ENCODE peak calls at places on chromosome 19, in ten cellular contexts. I is endothelial cell, Z is choroid plexus epithelial cell, H is fibroblast of lung, T is cardiac fibroblast, R is kidney, A is tibial nerve, Q is GM23338, J is AG04450, S is right lobe of liver. W is an unnamed sample.

GRCh38 chr19:6440905-6441304 is 7.3 kb upstream of the SLC25A41 start:
- DNase-seq in Q (no peak), Z (no peak), S (no peak), R (no peak), J (no peak), H (no peak), I (no peak), A (no peak), T (no peak), W (no peak)

GRCh38 chr19:15631817-15632216 is 8.9 kb upstream of the CYP4F3 start:
- DNase-seq in A (no peak), S (peak), T (peak), I (no peak), Q (peak), H (no peak), J (no peak), Z (peak), R (no peak), W (no peak)

GRCh38 chr19:7900931-7901330 is 2.7 kb upstream of the MAP2K7 start:
- DNase-seq in R (no peak), Q (no peak), T (no peak), I (no peak), Z (no peak), S (no peak), H (no peak), J (no peak), A (no peak), W (no peak)

GRCh38 chr19:49333426-49334288 is 1.5 kb upstream of the CD37 start:
- DNase-seq in T (no peak), I (no peak), R (peak), J (no peak), Z (no peak), S (peak), Q (no peak), H (no peak), A (no peak), W (peak)

GRCh38 chr19:8655340-8655709 is 24.9 kb downstream of the NFILZ start:
- DNase-seq in A (no peak), H (no peak), Z (no peak), I (no peak), R (no peak), J (no peak), Q (no peak), T (no peak), S (no peak), W (no peak)

GRCh38 chr19:45254044-45254531 is 3.0 kb downstream of the MARK4 start:
- DNase-seq in Q (peak), S (no peak), I (no peak), J (no peak), H (no peak), R (no peak), Z (no peak), T (no peak), A (no peak), W (no peak)

GRCh38 chr19:49506575-49507105 is 5.8 kb upstream of the FCGRT start:
- DNase-seq in Z (peak), T (peak), S (peak), R (no peak), Q (peak), H (no peak), I (peak), J (no peak), A (peak), W (peak)

GRCh38 chr19:50513746-50514345 is at the start of gene ASPDH:
- DNase-seq in R (peak), T (no peak), Q (no peak), J (no peak), A (no peak), Z (no peak), I (no peak), S (no peak), H (no peak), W (peak)

GRCh38 chr19:13629687-13630357 is 123.5 kb upstream of the CACNA1A start:
- DNase-seq in J (no peak), H (peak), A (no peak), T (peak), Q (no peak), R (no peak), I (no peak), Z (peak), S (no peak), W (no peak)

GRCh38 chr19:45152504-45153338 is 8.1 kb downstream of the NKPD1 start:
- DNase-seq in T (peak), J (no peak), A (peak), R (no peak), H (peak), Z (peak), I (no peak), Q (peak), S (no peak), W (peak)

GRCh38 chr19:47781590-47782318 is 3.3 kb downstream of the SELENOW start:
- DNase-seq in R (no peak), T (peak), J (no peak), H (no peak), Z (peak), Q (no peak), I (no peak), S (peak), A (peak), W (no peak)

GRCh38 chr19:43674630-43674982 is 4.6 kb upstream of the PLAUR start:
- DNase-seq in T (peak), Z (peak), R (no peak), I (no peak), S (no peak), H (peak), J (no peak), A (no peak), Q (no peak), W (no peak)

GRCh38 chr19:33152178-33152577 is 20.3 kb downstream of the WDR88 start:
- DNase-seq in J (no peak), A (no peak), H (peak), Z (peak), I (no peak), R (no peak), S (no peak), Q (no peak), T (peak), W (no peak)

GRCh38 chr19:29680447-29680846 is 15.2 kb downstream of the PLEKHF1 start:
- DNase-seq in J (no peak), I (no peak), S (no peak), R (peak), T (no peak), Q (no peak), H (no peak), Z (no peak), A (no peak), W (peak)

GRCh38 chr19:16548956-16549355 is 6.7 kb upstream of the CHERP start:
- DNase-seq in J (no peak), H (no peak), R (no peak), S (no peak), T (no peak), Q (no peak), Z (no peak), I (no peak), A (no peak), W (no peak)

GRCh38 chr19:45791744-45792481 is 732 bp downstream of the DMWD start:
- DNase-seq in S (no peak), R (peak), I (no peak), J (no peak), Z (no peak), H (no peak), T (no peak), Q (no peak), A (no peak), W (no peak)

GRCh38 chr19:13023666-13024065 is 28.4 kb downstream of the NFIX start:
- DNase-seq in J (no peak), I (no peak), Z (no peak), H (peak), R (no peak), Q (no peak), T (peak), S (no peak), A (no peak), W (no peak)

GRCh38 chr19:1133471-1133929 is 29.7 kb downstream of the GPX4 start:
- DNase-seq in R (no peak), Q (peak), A (no peak), H (no peak), T (no peak), J (no peak), Z (no peak), S (no peak), I (no peak), W (peak)

GRCh38 chr19:36049080-36049698 is 4.9 kb downstream of the THAP8 start:
- DNase-seq in H (no peak), R (no peak), Z (no peak), Q (no peak), T (peak), A (no peak), S (no peak), I (no peak), J (no peak), W (no peak)

GRCh38 chr19:8334458-8335342 is 8.4 kb downstream of the KANK3 start:
- DNase-seq in R (no peak), Q (peak), I (peak), H (peak), S (peak), A (no peak), J (no peak), T (peak), Z (peak), W (peak)

GRCh38 chr19:58582985-58583384 is 9.8 kb upstream of the MZF1 start:
- DNase-seq in J (no peak), Z (no peak), A (no peak), I (no peak), T (no peak), Q (no peak), H (no peak), R (peak), S (peak), W (no peak)

GRCh38 chr19:43779147-43779819 is 1.5 kb downstream of the KCNN4 start:
- DNase-seq in Q (no peak), R (peak), I (no peak), S (no peak), T (no peak), H (no peak), J (no peak), A (no peak), Z (no peak), W (peak)

GRCh38 chr19:13026478-13026999 is 31.3 kb downstream of the NFIX start:
- DNase-seq in Z (no peak), H (peak), A (no peak), J (no peak), Q (no peak), I (no peak), R (no peak), S (no peak), T (peak), W (no peak)

GRCh38 chr19:50723069-50723468 is at the start of gene CLEC11A:
- DNase-seq in Q (peak), A (peak), S (no peak), T (peak), I (no peak), H (peak), R (peak), J (peak), Z (peak), W (no peak)

GRCh38 chr19:42613666-42614065 is 18.9 kb upstream of the CEACAM8 start:
- DNase-seq in S (no peak), T (no peak), J (no peak), Z (no peak), R (no peak), H (no peak), A (no peak), I (no peak), Q (no peak), W (no peak)

GRCh38 chr19:52140077-52140710 is 456 bp upstream of the ZNF616 start:
- DNase-seq in Z (no peak), R (no peak), S (no peak), I (no peak), Q (no peak), J (no peak), H (no peak), T (no peak), A (peak), W (no peak)

GRCh38 chr19:47302249-47302648 is 7.4 kb upstream of the C5AR1 start:
- DNase-seq in H (no peak), Z (no peak), Q (no peak), T (no peak), J (no peak), S (no peak), A (no peak), I (no peak), R (no peak), W (no peak)

GRCh38 chr19:3981736-3982681 is 3.3 kb downstream of the EEF2 start:
- DNase-seq in Q (no peak), J (no peak), S (no peak), A (no peak), T (no peak), H (no peak), R (no peak), Z (peak), I (no peak), W (no peak)
- TF ChIP-seq CTCF in Q (no peak), J (no peak), S (no peak), A (no peak), T (no peak), H (no peak), R (no peak), Z (no peak), I (no peak), W (no peak)

GRCh38 chr19:57152921-57153320 is 7.9 kb upstream of the ZIM3 start:
- DNase-seq in S (no peak), A (no peak), J (no peak), I (no peak), Q (no peak), H (no peak), R (no peak), Z (no peak), T (no peak), W (no peak)
- TF ChIP-seq CTCF in S (no peak), A (no peak), J (no peak), I (no peak), Q (no peak), H (no peak), R (no peak), Z (no peak), T (no peak), W (no peak)

GRCh38 chr19:18401580-18402112 is 4.2 kb upstream of the LRRC25 start:
- DNase-seq in Q (peak), R (peak), Z (peak), S (peak), I (peak), H (peak), J (no peak), A (peak), T (peak), W (peak)

GRCh38 chr19:18399008-18399407 is 1.6 kb upstream of the LRRC25 start:
- DNase-seq in R (peak), T (peak), S (peak), J (no peak), H (peak), A (peak), I (no peak), Q (no peak), Z (peak), W (no peak)

GRCh38 chr19:18396471-18397241 is 766 bp downstream of the LRRC25 start:
- DNase-seq in S (peak), H (no peak), R (no peak), T (no peak), Z (no peak), J (no peak), A (no peak), Q (no peak), I (no peak), W (no peak)

GRCh38 chr19:18393836-18394235 is 3.6 kb downstream of the LRRC25 start:
- DNase-seq in J (no peak), Q (no peak), H (no peak), I (no peak), A (no peak), T (no peak), R (no peak), S (peak), Z (no peak), W (peak)

GRCh38 chr19:18397242-18398202 is at the start of gene LRRC25:
- DNase-seq in Z (no peak), H (no peak), Q (peak), A (peak), J (no peak), R (peak), T (no peak), I (no peak), S (peak), W (peak)
- TF ChIP-seq CTCF in Z (no peak), H (no peak), Q (no peak), A (no peak), J (no peak), R (no peak), T (no peak), I (no peak), S (no peak), W (no peak)

GRCh38 chr19:11365557-11366117 is 8.8 kb upstream of the SWSAP1 start:
- DNase-seq in Z (no peak), J (no peak), Q (no peak), H (no peak), R (no peak), S (no peak), I (no peak), A (no peak), T (no peak), W (no peak)
- TF ChIP-seq CTCF in Z (no peak), J (no peak), Q (no peak), H (no peak), R (no peak), S (no peak), I (no peak), A (no peak), T (no peak), W (no peak)

DNA sequence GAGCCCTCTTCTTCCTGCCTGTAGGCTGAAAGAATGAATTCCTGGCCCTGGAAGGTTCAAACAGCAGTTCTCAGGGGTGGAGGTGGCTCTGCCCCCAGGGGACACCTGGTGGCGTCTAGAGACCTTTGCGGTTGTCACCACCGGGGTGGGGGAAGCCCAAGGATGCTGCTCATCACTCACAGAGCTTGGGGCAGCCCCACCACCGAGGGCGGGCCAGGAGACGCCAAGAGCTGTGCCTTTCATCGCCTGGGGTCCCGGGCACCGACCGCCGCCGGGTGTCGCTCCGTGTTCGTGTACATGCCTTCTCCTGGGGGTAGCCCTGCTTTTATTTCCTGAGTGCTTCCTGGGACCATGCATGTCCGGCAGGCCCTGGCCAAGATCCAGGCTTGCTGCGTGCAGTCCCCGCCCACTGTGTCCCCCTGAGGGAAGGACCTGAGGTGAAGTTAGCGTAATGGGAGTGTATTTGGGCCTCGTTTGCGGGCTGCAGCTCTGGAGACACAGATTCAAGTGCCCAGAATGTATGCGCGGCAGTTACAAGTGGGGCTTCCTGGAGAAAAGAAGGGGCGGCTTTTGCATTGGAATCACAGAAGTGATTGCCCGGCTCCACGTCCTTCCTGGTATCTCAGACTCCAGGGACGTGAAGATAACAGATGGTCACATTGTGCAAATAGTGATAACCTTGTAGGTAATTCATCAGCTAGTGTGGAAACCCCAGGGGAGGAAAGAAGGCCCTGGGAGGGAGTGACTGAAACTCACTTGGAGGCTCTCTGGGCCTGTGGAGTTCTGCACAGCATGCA is 7.8 kb downstream of the DOT1L start:
- DNase-seq in I (peak), H (peak), J (no peak), A (no peak), Q (peak), Z (peak), R (peak), S (no peak), T (peak), W (peak)
- TF ChIP-seq CTCF in I (no peak), H (peak), J (no peak), A (no peak), Q (peak), Z (peak), R (no peak), S (no peak), T (peak), W (no peak)

GRCh38 chr19:22622020-22622419 is 12.1 kb upstream of the ZNF492 start:
- DNase-seq in T (no peak), I (no peak), J (no peak), A (no peak), Z (no peak), R (peak), Q (no peak), S (no peak), H (no peak), W (no peak)

GRCh38 chr19:22620912-22621311 is 13.2 kb upstream of the ZNF492 start:
- DNase-seq in Q (no peak), A (no peak), S (no peak), T (no peak), J (no peak), I (no peak), Z (no peak), H (no peak), R (no peak), W (no peak)

GRCh38 chr19:22625266-22626035 is 8.7 kb upstream of the ZNF492 start:
- DNase-seq in A (no peak), Z (no peak), T (no peak), S (no peak), I (no peak), J (no peak), R (no peak), H (no peak), Q (no peak), W (no peak)

GRCh38 chr19:22623841-22624221 is 10.3 kb upstream of the ZNF492 start:
- DNase-seq in Z (no peak), A (no peak), R (peak), T (no peak), J (no peak), S (no peak), Q (no peak), H (no peak), I (no peak), W (no peak)

GRCh38 chr19:22622901-22623840 is 11.0 kb upstream of the ZNF492 start:
- DNase-seq in A (no peak), H (no peak), Z (no peak), J (no peak), S (no peak), T (no peak), I (no peak), Q (no peak), R (peak), W (no peak)
- TF ChIP-seq CTCF in A (no peak), H (no peak), Z (no peak), J (no peak), S (no peak), T (no peak), I (no peak), Q (no peak), R (no peak), W (no peak)